ENCODE peak calls at places on chromosomes 16 and 17, in four cellular contexts. W is BE2C, M is A549, U is stomach. X is an unnamed sample.

GRCh38 chr17:14058051-14058450 is 11.3 kb upstream of the COX10 start:
- DNase-seq in W (no peak), M (no peak), U (no peak), X (no peak)

GRCh38 chr16:56682703-56683397 is 580 bp downstream of the MT1X start:
- DNase-seq in W (no peak), M (no peak), U (no peak), X (no peak)

GRCh38 chr17:19336938-19337711 is 25.4 kb downstream of the B9D1 start:
- DNase-seq in W (no peak), M (no peak), U (peak; percentile 61), X (no peak)

GRCh38 chr17:28578246-28579195 is 1.8 kb upstream of the ALDOC start:
- DNase-seq in W (no peak), M (no peak), U (no peak), X (no peak)

GRCh38 chr17:66673668-66674276 is 161.1 kb upstream of the CACNG5 start:
- DNase-seq in W (peak; percentile 63), M (peak; percentile 62), U (peak; percentile 59), X (no peak)

GRCh38 chr16:85580684-85581083 is 32.4 kb upstream of the GSE1 start:
- DNase-seq in W (no peak), M (no peak), U (no peak), X (no peak)

GRCh38 chr17:50480854-50481490 is 2.3 kb downstream of the RSAD1 start:
- DNase-seq in W (no peak), M (no peak), U (no peak), X (no peak)

GRCh38 chr16:49000594-49000993 is 281.0 kb downstream of the CBLN1 start:
- DNase-seq in W (no peak), M (no peak), U (no peak), X (no peak)

GRCh38 chr16:59849716-59850115 is 1115.6 kb upstream of the GOT2 start:
- DNase-seq in W (no peak), M (no peak), U (no peak), X (no peak)

GRCh38 chr17:80860703-80861359 is 130.8 kb upstream of the CHMP6 start:
- DNase-seq in W (no peak), M (no peak), U (no peak), X (no peak)

GRCh38 chr16:77833906-77834599 is 45.7 kb downstream of the VAT1L start:
- DNase-seq in W (no peak), M (no peak), U (no peak), X (no peak)

GRCh38 chr17:910503-911194 is 68.9 kb downstream of the NXN start:
- DNase-seq in W (no peak), M (no peak), U (no peak), X (no peak)

GRCh38 chr17:38451030-38451839 is 23.0 kb downstream of the ARHGAP23 start:
- DNase-seq in W (no peak), M (no peak), U (no peak), X (no peak)

GRCh38 chr17:8835106-8835505 is 32.4 kb downstream of the PIK3R6 start:
- DNase-seq in W (no peak), M (no peak), U (no peak), X (peak; percentile 58)

GRCh38 chr17:17750881-17751280 is 69.6 kb downstream of the RAI1 start:
- DNase-seq in W (no peak), M (no peak), U (no peak), X (no peak)

GRCh38 chr17:2213291-2213960 is 90.2 kb downstream of the SMG6 start:
- DNase-seq in W (no peak), M (no peak), U (no peak), X (no peak)

GRCh38 chr17:81858967-81859905 is 1.1 kb downstream of the P4HB start:
- DNase-seq in W (no peak), M (no peak), U (no peak), X (no peak)

GRCh38 chr17:50062323-50063243 is 6.7 kb downstream of the ITGA3 start:
- DNase-seq in W (no peak), M (peak; percentile 99), U (peak; percentile 85), X (no peak)

GRCh38 chr17:43006639-43007551 is at the start of gene IFI35:
- DNase-seq in W (peak; percentile 71), M (peak; percentile 80), U (peak; percentile 90), X (no peak)

DNA sequence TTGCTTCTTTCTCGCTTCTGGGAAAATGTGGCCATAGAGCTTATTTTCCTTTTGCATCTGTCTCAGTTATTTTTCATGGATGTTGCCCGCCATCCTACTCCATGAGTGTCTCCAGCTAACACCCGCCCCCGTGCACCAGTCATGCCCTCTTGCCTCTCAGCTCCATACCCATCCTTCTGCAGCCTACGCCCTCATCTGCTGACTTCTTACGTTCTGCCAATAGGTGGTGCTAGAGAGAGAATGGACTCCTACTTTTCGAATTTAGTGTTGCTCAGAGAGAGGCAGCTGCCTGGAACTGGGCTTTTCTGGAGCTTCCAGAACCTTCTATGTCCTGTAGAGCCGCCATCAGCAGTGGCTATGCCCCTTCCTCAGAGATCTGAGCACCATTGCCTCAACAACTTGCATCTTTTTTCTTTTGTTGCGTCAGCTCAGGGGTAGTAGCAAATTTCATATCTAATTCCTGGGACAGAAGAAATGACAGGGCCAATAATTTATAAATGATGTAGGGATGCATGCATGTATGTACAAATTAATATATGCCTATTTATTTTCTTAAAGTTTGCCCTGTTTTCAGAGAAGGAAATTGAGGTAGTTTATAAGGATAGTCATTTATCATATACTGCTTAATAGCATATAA is 119.7 kb upstream of the MYOCD start:
- DNase-seq in W (peak; percentile 5), M (peak; percentile 55), U (no peak), X (no peak)
- TF ChIP-seq CTCF in W (peak; percentile 59), M (peak; percentile 77), U (no peak), X (peak; percentile 80)

DNA sequence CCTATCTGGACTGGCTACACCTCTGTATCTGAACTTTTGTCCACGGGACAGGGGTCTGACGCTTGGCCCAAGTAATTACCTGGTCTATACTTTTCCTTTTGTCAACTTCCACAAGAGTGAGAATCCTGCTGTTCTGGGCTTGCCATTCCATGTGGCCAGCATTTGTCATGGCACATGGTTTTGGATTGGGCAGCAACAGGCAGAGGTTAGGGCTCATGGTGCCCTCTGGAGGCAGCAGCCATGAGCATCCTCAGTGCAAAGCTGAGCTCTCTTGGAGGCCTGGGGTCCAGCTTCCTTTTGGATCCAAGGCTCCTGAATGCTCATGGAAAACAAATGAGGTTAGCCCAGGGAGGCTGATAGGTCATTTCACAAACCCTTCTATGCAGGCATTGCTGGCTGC is 7.5 kb upstream of the EDC4 start:
- DNase-seq in W (peak; percentile 63), M (peak; percentile 69), U (peak; percentile 34), X (no peak)
- TF ChIP-seq CTCF in W (peak; percentile 69), M (peak; percentile 36), U (no peak), X (peak; percentile 48)

DNA sequence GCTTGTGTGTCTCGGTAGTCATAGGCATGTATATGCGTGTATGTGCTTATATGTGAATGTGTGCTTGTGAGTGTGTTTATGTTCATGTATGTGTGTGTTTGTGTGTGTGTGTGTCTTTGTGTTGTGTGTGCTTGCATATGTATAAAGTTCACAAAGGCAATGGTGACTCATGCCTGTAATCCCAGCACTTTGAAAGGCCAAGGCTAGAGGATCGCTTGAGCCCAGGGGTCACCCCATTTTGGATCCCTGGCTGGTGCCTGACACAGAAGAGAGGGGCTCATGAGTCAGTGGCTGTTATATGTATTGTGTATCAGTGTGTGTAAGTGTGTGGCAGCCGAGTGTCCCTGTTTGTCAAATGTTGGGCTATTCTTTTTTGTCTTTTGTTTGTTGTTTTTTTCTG is 69.3 kb downstream of the ABCC1 start:
- DNase-seq in W (no peak), M (no peak), U (no peak), X (no peak)
- TF ChIP-seq CTCF in W (no peak), M (no peak), U (no peak), X (no peak)

DNA sequence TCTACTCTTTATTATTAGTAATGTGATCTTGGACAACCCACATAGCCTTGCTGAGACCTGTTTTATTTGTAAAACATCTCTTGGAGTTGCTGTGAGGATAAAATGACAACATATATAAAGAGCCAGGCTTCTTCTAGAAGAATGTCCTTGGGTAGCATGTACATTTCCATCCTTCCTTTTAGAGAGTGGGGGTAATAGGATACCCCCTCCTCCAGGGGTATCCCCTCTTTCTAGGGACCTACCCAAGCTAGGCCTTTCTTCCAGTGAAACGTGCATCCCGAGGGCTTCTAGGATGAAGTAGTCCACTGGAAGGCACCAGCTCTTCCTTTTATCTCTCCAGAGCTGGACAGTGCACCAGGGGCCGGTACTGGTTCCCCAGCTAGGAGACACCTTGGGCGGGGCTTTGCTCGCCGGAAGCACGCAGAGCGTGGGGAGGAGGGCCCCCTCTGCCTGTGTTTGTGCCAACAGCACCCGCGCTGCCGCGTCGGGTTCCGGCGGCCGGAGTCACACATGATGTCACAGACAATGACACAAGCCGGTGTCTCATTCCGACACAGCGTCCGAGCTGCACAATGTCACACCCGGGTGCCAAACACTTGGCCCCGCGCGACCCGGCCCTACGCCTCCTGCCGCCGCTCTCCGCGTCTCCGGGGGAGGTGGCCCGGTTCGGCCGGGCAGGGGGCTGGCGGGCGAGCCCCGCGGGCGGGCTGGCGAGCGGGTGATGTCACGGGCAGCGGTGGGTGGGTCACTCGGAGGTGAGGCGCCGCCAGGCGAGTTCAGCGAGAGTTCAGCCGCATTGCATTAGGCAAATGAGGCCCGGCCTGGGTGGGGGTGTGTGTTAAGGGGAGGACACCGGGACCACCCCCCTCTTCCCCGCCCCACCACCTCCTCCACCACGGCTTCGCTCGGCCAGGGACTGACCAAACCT is 23.4 kb downstream of the GJD3 start:
- DNase-seq in W (peak; percentile 88), M (peak; percentile 92), U (peak; percentile 90), X (peak; percentile 86)
- TF ChIP-seq CTCF in W (no peak), M (no peak), U (no peak), X (peak; percentile 17)

GRCh38 chr16:87060026-87060986 is 256.9 kb downstream of the C16orf95 start:
- DNase-seq in W (no peak), M (no peak), U (no peak), X (no peak)
- TF ChIP-seq CTCF in W (no peak), M (no peak), U (no peak), X (no peak)

GRCh38 chr17:72825218-72825617 is 267.3 kb downstream of the SLC39A11 start:
- DNase-seq in W (no peak), M (no peak), U (no peak), X (no peak)

GRCh38 chr17:72822358-72823023 is 270.0 kb downstream of the SLC39A11 start:
- DNase-seq in W (no peak), M (no peak), U (no peak), X (no peak)

GRCh38 chr17:72832306-72832705 is 260.2 kb downstream of the SLC39A11 start:
- DNase-seq in W (no peak), M (no peak), U (no peak), X (no peak)

GRCh38 chr17:72826602-72827001 is 265.9 kb downstream of the SLC39A11 start:
- DNase-seq in W (no peak), M (peak; percentile 35), U (no peak), X (no peak)
- TF ChIP-seq CTCF in W (no peak), M (no peak), U (no peak), X (peak; percentile 53)

GRCh38 chr16:18013863-18014262 is 322.7 kb downstream of the NPIPA8 start:
- DNase-seq in W (peak; percentile 24), M (no peak), U (no peak), X (no peak)
- TF ChIP-seq CTCF in W (no peak), M (no peak), U (no peak), X (no peak)

GRCh38 chr16:16183562-16183961 is 39.7 kb downstream of the ABCC6 start:
- DNase-seq in W (no peak), M (no peak), U (no peak), X (no peak)
- TF ChIP-seq CTCF in W (peak; percentile 38), M (peak; percentile 26), U (no peak), X (peak; percentile 40)

X was measured in type B pancreatic cell.